ENCODE peak calls at places on chromosomes 4 and X, in four cellular contexts. D is HepG2, Y is SK-N-SH, V is HCT116. W is an unnamed sample.

GRCh38 chrX:50430917-50431316 is 39.7 kb downstream of the DGKK start:
- DNase-seq in D (peak; percentile 41), Y (no peak), V (no peak), W (no peak)

GRCh38 chr4:53221832-53222480 is 143.9 kb downstream of the SCFD2 start:
- DNase-seq in D (no peak), Y (no peak), V (no peak), W (no peak)

GRCh38 chrX:147838465-147839131 is 73.1 kb upstream of the FMR1 start:
- DNase-seq in D (peak; percentile 6), Y (no peak), V (no peak), W (peak; percentile 2)

GRCh38 chrX:10759400-10759799 is 139.0 kb upstream of the MID1 start:
- DNase-seq in D (no peak), Y (no peak), V (no peak), W (no peak)

GRCh38 chr4:131978120-131978519 is 1171.0 kb upstream of the PCDH10 start:
- DNase-seq in D (no peak), Y (no peak), V (no peak), W (no peak)

GRCh38 chr4:60992037-60992436 is 208.1 kb upstream of the ADGRL3 start:
- DNase-seq in D (no peak), Y (no peak), V (no peak), W (no peak)

GRCh38 chr4:66554844-66555243 is 884.6 kb upstream of the EPHA5 start:
- DNase-seq in D (no peak), Y (no peak), V (no peak), W (no peak)

GRCh38 chrX:17608898-17609297 is 128.4 kb upstream of the SCML1 start:
- DNase-seq in D (no peak), Y (no peak), V (no peak), W (no peak)

GRCh38 chr4:138398297-138398696 is 156.1 kb upstream of the SLC7A11 start:
- DNase-seq in D (peak; percentile 49), Y (no peak), V (no peak), W (no peak)

GRCh38 chr4:102799816-102800215 is 27.5 kb downstream of the UBE2D3 start:
- DNase-seq in D (no peak), Y (no peak), V (no peak), W (no peak)

GRCh38 chrX:47560831-47561652 is at the start of gene ARAF:
- DNase-seq in D (peak; percentile 98), Y (peak; percentile 94), V (peak; percentile 99), W (peak; percentile 87)

GRCh38 chrX:45824471-45824870 is 623.8 kb upstream of the DIPK2B start:
- DNase-seq in D (peak; percentile 11), Y (peak; percentile 21), V (peak; percentile 89), W (peak; percentile 71)

GRCh38 chr4:40466789-40467188 is 131.7 kb downstream of the CHRNA9 start:
- DNase-seq in D (no peak), Y (no peak), V (no peak), W (no peak)

GRCh38 chrX:72305286-72306084 is at the start of gene CITED1:
- DNase-seq in D (no peak), Y (peak; percentile 65), V (no peak), W (no peak)

GRCh38 chr4:823093-823760 is 2.7 kb downstream of the CPLX1 start:
- DNase-seq in D (no peak), Y (no peak), V (no peak), W (no peak)
- TF ChIP-seq JUND in D (no peak), Y (no peak), V (no peak), W (no peak)

GRCh38 chr4:174358410-174358809 is 74.7 kb downstream of the CEP44 start:
- DNase-seq in D (no peak), Y (no peak), V (no peak), W (no peak)

GRCh38 chr4:174362340-174362739 is 78.6 kb downstream of the CEP44 start:
- DNase-seq in D (no peak), Y (no peak), V (no peak), W (no peak)

GRCh38 chr4:174357321-174357720 is 73.6 kb downstream of the CEP44 start:
- DNase-seq in D (no peak), Y (no peak), V (no peak), W (no peak)

GRCh38 chr4:174358823-174359222 is 75.1 kb downstream of the CEP44 start:
- DNase-seq in D (no peak), Y (no peak), V (peak; percentile 4), W (no peak)
- TF ChIP-seq JUND in D (no peak), Y (peak; percentile 34), V (peak; percentile 21), W (no peak)

GRCh38 chr4:145014365-145014764 is 83.6 kb downstream of the ANAPC10 start:
- DNase-seq in D (no peak), Y (no peak), V (no peak), W (no peak)

GRCh38 chr4:145012841-145013240 is 85.2 kb downstream of the ANAPC10 start:
- DNase-seq in D (peak; percentile 10), Y (no peak), V (no peak), W (no peak)

DNA sequence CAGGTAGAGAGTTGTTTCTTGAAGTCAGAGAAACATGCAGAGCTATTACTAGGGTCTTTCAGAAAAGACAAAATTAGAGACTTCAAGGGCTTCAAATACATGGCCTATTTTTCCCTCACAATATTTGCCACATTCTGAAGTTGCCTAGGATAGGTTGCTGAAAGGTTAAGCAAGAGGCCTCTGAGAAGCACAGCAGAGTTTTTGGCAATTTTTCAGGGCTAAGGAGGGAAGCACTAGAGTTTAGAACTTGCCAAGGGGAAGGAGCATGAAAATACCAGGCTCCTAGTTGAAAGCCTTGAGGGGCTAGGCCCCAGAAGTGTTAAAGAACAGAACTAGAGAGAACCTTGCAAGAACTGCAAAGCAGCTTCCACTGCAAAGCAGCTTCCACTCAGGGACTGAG is 86.4 kb downstream of the ANAPC10 start:
- DNase-seq in D (no peak), Y (no peak), V (no peak), W (no peak)
- TF ChIP-seq JUND in D (no peak), Y (no peak), V (no peak), W (no peak)

GRCh38 chr4:69649207-69649606 is 3.8 kb downstream of the UGT2A1 start:
- DNase-seq in D (no peak), Y (no peak), V (no peak), W (no peak)
- TF ChIP-seq JUND in D (no peak), Y (no peak), V (no peak), W (no peak)